ENCODE peak calls at places on chromosome 4, in nine cellular contexts. T is mammary epithelial cell, S is tibial artery, A is GM12878, Q is trophoblast cell, N is sigmoid colon, H is astrocyte, L is body of pancreas, R is keratinocyte. O is an unnamed sample.

GRCh38 chr4:151376540-151376939 is 32.4 kb upstream of the FHIP1A start:
- DNase-seq in T (no peak), S (no peak), A (no peak), Q (no peak), N (no peak), H (no peak), L (no peak), R (no peak), O (no peak)

GRCh38 chr4:72446353-72447055 is 122.5 kb downstream of the ADAMTS3 start:
- DNase-seq in T (no peak), S (no peak), A (no peak), Q (no peak), N (no peak), H (peak; percentile 26), L (no peak), R (no peak), O (no peak)

GRCh38 chr4:82469776-82470345 is 39.5 kb downstream of the ENOPH1 start:
- DNase-seq in T (peak; percentile 6), S (no peak), A (no peak), Q (no peak), N (no peak), H (peak; percentile 63), L (no peak), R (no peak), O (peak; percentile 29)

GRCh38 chr4:110793381-110793801 is 170.5 kb upstream of the PITX2 start:
- DNase-seq in T (no peak), S (no peak), A (no peak), Q (no peak), N (no peak), H (peak; percentile 10), L (no peak), R (no peak), O (no peak)

GRCh38 chr4:188423039-188423438 is 283.8 kb downstream of the TRIML1 start:
- DNase-seq in T (no peak), S (no peak), A (no peak), Q (no peak), N (no peak), H (no peak), L (no peak), R (no peak), O (no peak)

GRCh38 chr4:19575959-19576358 is 675.7 kb upstream of the SLIT2 start:
- DNase-seq in T (no peak), S (no peak), A (no peak), Q (no peak), N (no peak), H (no peak), L (no peak), R (no peak), O (no peak)

GRCh38 chr4:128571747-128572146 is 237.8 kb upstream of the JADE1 start:
- DNase-seq in T (peak; percentile 66), S (peak; percentile 75), A (no peak), Q (peak; percentile 93), N (peak; percentile 82), H (peak; percentile 97), L (peak; percentile 80), R (peak; percentile 54), O (no peak)

GRCh38 chr4:55637272-55637820 is 1.2 kb upstream of the NMU start:
- DNase-seq in T (no peak), S (no peak), A (no peak), Q (peak; percentile 10), N (no peak), H (no peak), L (no peak), R (no peak), O (no peak)

GRCh38 chr4:6469144-6469543 is 3.3 kb downstream of the PPP2R2C start:
- DNase-seq in T (no peak), S (no peak), A (no peak), Q (no peak), N (peak; percentile 9), H (no peak), L (no peak), R (no peak), O (no peak)

GRCh38 chr4:6468376-6468775 is 4.0 kb downstream of the PPP2R2C start:
- DNase-seq in T (no peak), S (no peak), A (no peak), Q (no peak), N (peak; percentile 26), H (no peak), L (no peak), R (no peak), O (no peak)

GRCh38 chr4:6466756-6467381 is 5.5 kb downstream of the PPP2R2C start:
- DNase-seq in T (no peak), S (no peak), A (no peak), Q (no peak), N (peak; percentile 30), H (no peak), L (no peak), R (no peak), O (peak; percentile 52)

GRCh38 chr4:6465985-6466384 is 6.4 kb downstream of the PPP2R2C start:
- DNase-seq in T (no peak), S (no peak), A (no peak), Q (no peak), N (peak; percentile 25), H (no peak), L (no peak), R (no peak), O (peak; percentile 60)

DNA sequence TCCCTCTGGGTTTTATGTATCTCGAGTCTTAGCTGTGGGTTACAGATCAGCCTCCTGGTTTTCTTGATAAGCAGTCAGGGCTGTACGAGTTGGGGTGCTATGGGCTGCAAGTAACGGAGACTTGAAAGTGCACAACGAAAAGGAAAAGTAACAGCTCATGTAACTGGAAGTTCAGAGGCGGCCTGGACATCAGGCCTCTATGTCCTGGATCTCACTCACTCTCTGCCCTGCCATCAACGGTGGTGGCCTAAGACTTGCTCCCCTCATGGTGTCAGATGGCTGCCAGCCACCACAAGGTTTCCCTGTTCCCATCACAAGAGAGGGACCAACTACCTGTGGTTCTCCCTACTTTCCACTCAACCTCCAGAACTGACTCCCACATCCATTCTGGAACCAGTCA is 4.8 kb downstream of the PPP2R2C start:
- DNase-seq in T (no peak), S (no peak), A (no peak), Q (no peak), N (peak; percentile 11), H (no peak), L (no peak), R (no peak), O (no peak)
- H3K4me1 ChIP-seq in T (peaks cover 8% of the 10 kb centered on the region), S (peaks cover 22% of the 10 kb centered on the region), A (no peaks in the 10 kb centered on the region), Q (peaks cover 5% of the 10 kb centered on the region), N (peaks cover 20% of the 10 kb centered on the region), H (no peaks in the 10 kb centered on the region), L (peaks cover 13% of the 10 kb centered on the region), R (no peaks in the 10 kb centered on the region), O (peaks cover 22% of the 10 kb centered on the region)

GRCh38 chr4:10118355-10119004 is 1.9 kb upstream of the WDR1 start:
- DNase-seq in T (no peak), S (no peak), A (peak; percentile 26), Q (no peak), N (no peak), H (no peak), L (no peak), R (no peak), O (no peak)

GRCh38 chr4:10120943-10121567 is 4.5 kb upstream of the WDR1 start:
- DNase-seq in T (no peak), S (no peak), A (no peak), Q (no peak), N (no peak), H (no peak), L (no peak), R (no peak), O (no peak)

GRCh38 chr4:10119263-10119662 is 2.7 kb upstream of the WDR1 start:
- DNase-seq in T (no peak), S (no peak), A (no peak), Q (no peak), N (no peak), H (no peak), L (no peak), R (no peak), O (no peak)

GRCh38 chr4:10121568-10122097 is 5.0 kb upstream of the WDR1 start:
- DNase-seq in T (no peak), S (no peak), A (no peak), Q (no peak), N (no peak), H (no peak), L (no peak), R (no peak), O (no peak)

GRCh38 chr4:10119773-10120172 is 3.2 kb upstream of the WDR1 start:
- DNase-seq in T (no peak), S (no peak), A (no peak), Q (no peak), N (no peak), H (no peak), L (no peak), R (no peak), O (no peak)
- H3K4me1 ChIP-seq in T (peaks cover 19% of the 10 kb centered on the region), S (peaks cover 31% of the 10 kb centered on the region), A (peaks cover 15% of the 10 kb centered on the region), Q (peaks cover 15% of the 10 kb centered on the region), N (peaks cover 35% of the 10 kb centered on the region), H (peaks cover 20% of the 10 kb centered on the region), L (peaks cover 18% of the 10 kb centered on the region), R (peaks cover 18% of the 10 kb centered on the region), O (peaks cover 37% of the 10 kb centered on the region)

DNA sequence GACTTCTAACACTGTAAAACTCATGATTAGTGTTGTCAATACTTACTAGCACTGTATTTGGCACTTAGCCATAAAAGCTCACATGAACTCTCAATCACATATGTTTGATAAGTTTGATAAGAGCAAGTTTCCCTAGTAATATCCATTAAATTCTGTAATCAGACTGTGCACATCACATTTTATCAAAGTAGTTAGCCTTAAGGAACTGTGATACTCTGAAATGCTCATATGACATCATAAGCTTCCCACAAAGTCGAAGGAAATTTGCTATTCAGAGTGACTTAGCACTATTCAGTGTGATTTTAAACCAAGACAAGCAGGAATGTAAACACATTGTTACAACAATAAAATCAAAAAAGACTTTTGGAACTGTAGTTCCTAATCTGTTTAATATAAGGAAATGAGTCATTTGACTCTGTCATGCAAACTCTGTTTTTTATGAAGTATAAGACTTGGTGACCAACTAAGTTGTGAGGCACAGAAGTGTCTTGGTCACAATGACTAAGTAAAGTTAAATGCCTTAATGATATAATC is 6.7 kb downstream of the SLC7A11 start:
- DNase-seq in T (peak; percentile 64), S (no peak), A (no peak), Q (peak; percentile 20), N (no peak), H (peak; percentile 92), L (no peak), R (peak; percentile 63), O (no peak)
- H3K4me1 ChIP-seq in T (peaks cover 5% of the 10 kb centered on the region), S (no peaks in the 10 kb centered on the region), A (no peaks in the 10 kb centered on the region), Q (no peaks in the 10 kb centered on the region), N (no peaks in the 10 kb centered on the region), H (peaks cover 18% of the 10 kb centered on the region), L (peaks cover 22% of the 10 kb centered on the region), R (peaks cover 17% of the 10 kb centered on the region), O (no peaks in the 10 kb centered on the region)

GRCh38 chr4:148061795-148062194 is 329.9 kb downstream of the ARHGAP10 start:
- DNase-seq in T (no peak), S (no peak), A (no peak), Q (no peak), N (no peak), H (no peak), L (no peak), R (no peak), O (no peak)

GRCh38 chr4:148060264-148061138 is 328.6 kb downstream of the ARHGAP10 start:
- DNase-seq in T (peak; percentile 10), S (no peak), A (no peak), Q (no peak), N (no peak), H (no peak), L (no peak), R (no peak), O (no peak)

GRCh38 chr4:148061139-148061476 is 329.2 kb downstream of the ARHGAP10 start:
- DNase-seq in T (no peak), S (no peak), A (no peak), Q (no peak), N (no peak), H (no peak), L (no peak), R (no peak), O (no peak)

GRCh38 chr4:148058160-148058859 is 326.4 kb downstream of the ARHGAP10 start:
- DNase-seq in T (no peak), S (no peak), A (no peak), Q (no peak), N (no peak), H (no peak), L (no peak), R (no peak), O (no peak)

GRCh38 chr4:148059617-148060180 is 327.8 kb downstream of the ARHGAP10 start:
- DNase-seq in T (no peak), S (no peak), A (peak; percentile 46), Q (no peak), N (no peak), H (no peak), L (peak; percentile 65), R (no peak), O (no peak)
- H3K4me1 ChIP-seq in T (peaks cover 4% of the 10 kb centered on the region), S (peaks cover 21% of the 10 kb centered on the region), A (peaks cover 36% of the 10 kb centered on the region), Q (peaks cover 11% of the 10 kb centered on the region), N (peaks cover 58% of the 10 kb centered on the region), H (no peaks in the 10 kb centered on the region), L (peaks cover 12% of the 10 kb centered on the region), R (peaks cover 37% of the 10 kb centered on the region), O (peaks cover 44% of the 10 kb centered on the region)